ENCODE peak calls at places on chromosomes 11 and 22, in eight cellular contexts. N is stimulated activated naive CD8-positive, alpha-beta T cell treated with anti-CD3 and anti-CD28 coated beads, Interleukin-15, Interleukin-2, amounts not matched to agents 100 U/mL and 50 U/mL, for 24 hours; V is activated CD4-positive, alpha-beta T cell treated with anti-CD3 and anti-CD28 coated beads for 36 hours; T is stimulated activated naive B cell treated with anti-CD40 and anti-IgM and Interleukin-4, amounts not matched to agents 10 μg/mL and 1 μg/mL and 100 μg/mL, for 72 hours; L is thoracic aorta; S is left lung; U is activated CD4-positive, CD25-positive, alpha-beta regulatory T cell treated with anti-CD3 and anti-CD28 coated beads, Interleukin-2, amount 50 U/mL, for 24 hours; R is activated CD8-positive, alpha-beta T cell treated with anti-CD3 and anti-CD28 coated beads for 36 hours. M is an unnamed sample.

GRCh38 chr11:34632105-34632780 is 11.3 kb downstream of the EHF start:
- ATAC-seq in N (no peak), V (no peak), T (no peak), L (no peak), S (peak), U (no peak), R (no peak), M (no peak)

GRCh38 chr11:11250470-11250869 is 102.6 kb downstream of the CSNK2A3 start:
- ATAC-seq in N (no peak), V (no peak), T (no peak), L (no peak), S (no peak), U (no peak), R (no peak), M (no peak)

GRCh38 chr11:93730108-93731107 is 10.9 kb downstream of the TAF1D start:
- ATAC-seq in N (peak), V (no peak), T (no peak), L (no peak), S (no peak), U (peak), R (no peak), M (no peak)

GRCh38 chr11:103649401-103649895 is 387.0 kb upstream of the DDI1 start:
- ATAC-seq in N (no peak), V (no peak), T (no peak), L (no peak), S (no peak), U (no peak), R (no peak), M (no peak)

GRCh38 chr11:111541209-111542061 is 915 bp downstream of the LAYN start:
- ATAC-seq in N (no peak), V (no peak), T (peak), L (peak), S (peak), U (no peak), R (no peak), M (peak)

GRCh38 chr11:102256251-102256650 is 61.0 kb upstream of the BIRC3 start:
- ATAC-seq in N (no peak), V (no peak), T (no peak), L (no peak), S (no peak), U (no peak), R (no peak), M (no peak)

GRCh38 chr22:35697142-35697541 is 20.5 kb upstream of the APOL5 start:
- ATAC-seq in N (peak), V (peak), T (no peak), L (no peak), S (no peak), U (no peak), R (peak), M (no peak)

GRCh38 chr11:18461909-18462308 is 6.3 kb downstream of the LDHAL6A start:
- ATAC-seq in N (no peak), V (peak), T (no peak), L (no peak), S (no peak), U (no peak), R (peak), M (no peak)

GRCh38 chr11:94545641-94546470 is 2.1 kb downstream of the FUT4 start:
- ATAC-seq in N (no peak), V (no peak), T (no peak), L (no peak), S (no peak), U (no peak), R (no peak), M (no peak)

GRCh38 chr11:96061730-96062524 is 138.0 kb upstream of the MTMR2 start:
- ATAC-seq in N (peak), V (peak), T (peak), L (peak), S (peak), U (peak), R (peak), M (no peak)